ENCODE peak calls at places on chromosomes 7 and 10, in seven cellular contexts. One of them, this sample, is unnamed.

GRCh38 chr10:4283841-4284610 is 499.0 kb upstream of the KLF6 start:
- DNase-seq in body of pancreas: peak
- DNase-seq in heart left ventricle: peak
- DNase-seq in breast epithelium: peak
- DNase-seq in cardiac muscle cell: peak
- DNase-seq in colonic mucosa: no peak
- DNase-seq in AG04450: peak
- DNase-seq in this sample: no peak

GRCh38 chr7:149598721-149599308 is 101.2 kb upstream of the ZNF746 start:
- DNase-seq in body of pancreas: peak
- DNase-seq in heart left ventricle: no peak
- DNase-seq in breast epithelium: no peak
- DNase-seq in cardiac muscle cell: peak
- DNase-seq in colonic mucosa: peak
- DNase-seq in AG04450: no peak
- DNase-seq in this sample: peak

GRCh38 chr7:77907281-77907680 is 108.7 kb downstream of the PHTF2 start:
- DNase-seq in body of pancreas: no peak
- DNase-seq in heart left ventricle: no peak
- DNase-seq in breast epithelium: no peak
- DNase-seq in cardiac muscle cell: no peak
- DNase-seq in colonic mucosa: no peak
- DNase-seq in AG04450: no peak
- DNase-seq in this sample: no peak

GRCh38 chr10:132466520-132467463 is 69.8 kb downstream of the PWWP2B start:
- DNase-seq in body of pancreas: no peak
- DNase-seq in heart left ventricle: peak
- DNase-seq in breast epithelium: no peak
- DNase-seq in cardiac muscle cell: no peak
- DNase-seq in colonic mucosa: no peak
- DNase-seq in AG04450: no peak
- DNase-seq in this sample: no peak

GRCh38 chr10:614772-615582 is 74.5 kb downstream of the DIP2C start:
- DNase-seq in body of pancreas: no peak
- DNase-seq in heart left ventricle: no peak
- DNase-seq in breast epithelium: peak
- DNase-seq in cardiac muscle cell: no peak
- DNase-seq in colonic mucosa: no peak
- DNase-seq in AG04450: no peak
- DNase-seq in this sample: no peak

GRCh38 chr10:95445223-95445836 is 115.8 kb downstream of the SORBS1 start:
- DNase-seq in body of pancreas: peak
- DNase-seq in heart left ventricle: peak
- DNase-seq in breast epithelium: peak
- DNase-seq in cardiac muscle cell: no peak
- DNase-seq in colonic mucosa: peak
- DNase-seq in AG04450: peak
- DNase-seq in this sample: peak

GRCh38 chr10:126518186-126519080 is 130.2 kb upstream of the ADAM12 start:
- DNase-seq in body of pancreas: no peak
- DNase-seq in heart left ventricle: no peak
- DNase-seq in breast epithelium: no peak
- DNase-seq in cardiac muscle cell: no peak
- DNase-seq in colonic mucosa: no peak
- DNase-seq in AG04450: no peak
- DNase-seq in this sample: no peak

GRCh38 chr7:105678811-105679495 is 97.7 kb upstream of the EFCAB10 start:
- DNase-seq in body of pancreas: peak
- DNase-seq in heart left ventricle: peak
- DNase-seq in breast epithelium: peak
- DNase-seq in cardiac muscle cell: no peak
- DNase-seq in colonic mucosa: peak
- DNase-seq in AG04450: no peak
- DNase-seq in this sample: peak

GRCh38 chr7:145293120-145293792 is 457.4 kb upstream of the TPK1 start:
- DNase-seq in body of pancreas: no peak
- DNase-seq in heart left ventricle: no peak
- DNase-seq in breast epithelium: no peak
- DNase-seq in cardiac muscle cell: no peak
- DNase-seq in colonic mucosa: no peak
- DNase-seq in AG04450: no peak
- DNase-seq in this sample: no peak

GRCh38 chr7:16697507-16698199 is 51.7 kb downstream of the BZW2 start:
- DNase-seq in body of pancreas: no peak
- DNase-seq in heart left ventricle: no peak
- DNase-seq in breast epithelium: no peak
- DNase-seq in cardiac muscle cell: no peak
- DNase-seq in colonic mucosa: no peak
- DNase-seq in AG04450: no peak
- DNase-seq in this sample: no peak

GRCh38 chr7:21640150-21640549 is 97.3 kb downstream of the DNAH11 start:
- DNase-seq in body of pancreas: no peak
- DNase-seq in heart left ventricle: no peak
- DNase-seq in breast epithelium: no peak
- DNase-seq in cardiac muscle cell: no peak
- DNase-seq in colonic mucosa: no peak
- DNase-seq in AG04450: no peak
- DNase-seq in this sample: no peak

GRCh38 chr7:55028011-55028410 is 9.2 kb downstream of the EGFR start:
- DNase-seq in body of pancreas: no peak
- DNase-seq in heart left ventricle: no peak
- DNase-seq in breast epithelium: no peak
- DNase-seq in cardiac muscle cell: no peak
- DNase-seq in colonic mucosa: no peak
- DNase-seq in AG04450: no peak
- DNase-seq in this sample: no peak

GRCh38 chr7:55022618-55022985 is 3.8 kb downstream of the EGFR start:
- DNase-seq in body of pancreas: no peak
- DNase-seq in heart left ventricle: no peak
- DNase-seq in breast epithelium: no peak
- DNase-seq in cardiac muscle cell: no peak
- DNase-seq in colonic mucosa: no peak
- DNase-seq in AG04450: no peak
- DNase-seq in this sample: no peak

GRCh38 chr7:55026867-55027490 is 8.2 kb downstream of the EGFR start:
- DNase-seq in body of pancreas: no peak
- DNase-seq in heart left ventricle: no peak
- DNase-seq in breast epithelium: no peak
- DNase-seq in cardiac muscle cell: no peak
- DNase-seq in colonic mucosa: no peak
- DNase-seq in AG04450: no peak
- DNase-seq in this sample: no peak

GRCh38 chr7:55024776-55025175 is 6.0 kb downstream of the EGFR start:
- DNase-seq in body of pancreas: no peak
- DNase-seq in heart left ventricle: no peak
- DNase-seq in breast epithelium: no peak
- DNase-seq in cardiac muscle cell: no peak
- DNase-seq in colonic mucosa: no peak
- DNase-seq in AG04450: no peak
- DNase-seq in this sample: no peak

DNA sequence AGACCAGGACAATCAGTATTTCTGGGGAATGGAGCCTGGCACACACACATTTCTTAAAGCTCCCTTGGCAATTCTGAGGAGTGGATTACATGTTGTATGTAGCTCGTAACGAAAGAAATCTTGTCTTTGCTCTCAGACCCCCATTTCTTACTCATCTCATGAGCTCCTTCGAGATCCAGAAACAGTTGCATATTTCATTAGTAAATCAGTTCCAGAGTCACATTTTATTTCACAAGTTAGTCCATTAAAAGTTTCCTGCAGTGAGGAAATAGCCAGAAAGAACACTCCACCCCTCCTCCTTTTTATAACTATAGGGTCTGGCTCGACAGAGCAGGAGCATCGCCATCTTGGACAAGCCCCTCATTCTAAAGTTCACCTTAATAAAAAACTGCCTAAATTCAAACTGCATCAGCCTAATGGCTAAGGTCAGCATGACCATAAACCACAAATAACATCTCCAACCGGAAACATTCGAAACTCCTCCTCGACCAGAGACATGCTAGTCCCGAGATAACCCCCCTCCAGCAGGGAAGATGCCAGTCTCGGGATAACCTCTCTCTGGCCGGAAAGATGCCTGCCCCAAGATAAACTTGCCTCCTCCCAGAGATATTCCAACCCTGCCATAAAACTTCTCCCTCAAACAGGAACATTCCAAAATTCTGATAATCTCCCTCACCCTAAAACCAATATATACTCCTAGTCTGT is 7.4 kb downstream of the EGFR start:
- DNase-seq in body of pancreas: no peak
- DNase-seq in heart left ventricle: no peak
- DNase-seq in breast epithelium: no peak
- DNase-seq in cardiac muscle cell: no peak
- DNase-seq in colonic mucosa: no peak
- DNase-seq in AG04450: no peak
- DNase-seq in this sample: no peak
- H3K27ac ChIP-seq in body of pancreas: no peak
- H3K27ac ChIP-seq in heart left ventricle: no peak
- H3K27ac ChIP-seq in breast epithelium: peak
- H3K27ac ChIP-seq in cardiac muscle cell: no peak
- H3K27ac ChIP-seq in colonic mucosa: no peak
- H3K27ac ChIP-seq in AG04450: no peak
- H3K27ac ChIP-seq in this sample: no peak

GRCh38 chr10:121841862-121842261 is 86.0 kb downstream of the ATE1 start:
- DNase-seq in body of pancreas: no peak
- DNase-seq in heart left ventricle: no peak
- DNase-seq in breast epithelium: no peak
- DNase-seq in cardiac muscle cell: no peak
- DNase-seq in colonic mucosa: no peak
- DNase-seq in AG04450: no peak
- DNase-seq in this sample: no peak

GRCh38 chr10:121835376-121835775 is 92.5 kb downstream of the ATE1 start:
- DNase-seq in body of pancreas: no peak
- DNase-seq in heart left ventricle: no peak
- DNase-seq in breast epithelium: no peak
- DNase-seq in cardiac muscle cell: no peak
- DNase-seq in colonic mucosa: no peak
- DNase-seq in AG04450: no peak
- DNase-seq in this sample: no peak

GRCh38 chr10:121838149-121838548 is 89.7 kb downstream of the ATE1 start:
- DNase-seq in body of pancreas: peak
- DNase-seq in heart left ventricle: no peak
- DNase-seq in breast epithelium: no peak
- DNase-seq in cardiac muscle cell: no peak
- DNase-seq in colonic mucosa: no peak
- DNase-seq in AG04450: no peak
- DNase-seq in this sample: no peak

GRCh38 chr10:121843379-121843778 is 84.5 kb downstream of the ATE1 start:
- DNase-seq in body of pancreas: no peak
- DNase-seq in heart left ventricle: no peak
- DNase-seq in breast epithelium: no peak
- DNase-seq in cardiac muscle cell: no peak
- DNase-seq in colonic mucosa: no peak
- DNase-seq in AG04450: no peak
- DNase-seq in this sample: peak

GRCh38 chr10:121838931-121839330 is 88.9 kb downstream of the ATE1 start:
- DNase-seq in body of pancreas: no peak
- DNase-seq in heart left ventricle: no peak
- DNase-seq in breast epithelium: no peak
- DNase-seq in cardiac muscle cell: no peak
- DNase-seq in colonic mucosa: no peak
- DNase-seq in AG04450: no peak
- DNase-seq in this sample: no peak
- H3K27ac ChIP-seq in body of pancreas: no peak
- H3K27ac ChIP-seq in heart left ventricle: no peak
- H3K27ac ChIP-seq in breast epithelium: no peak
- H3K27ac ChIP-seq in cardiac muscle cell: no peak
- H3K27ac ChIP-seq in colonic mucosa: no peak
- H3K27ac ChIP-seq in AG04450: no peak
- H3K27ac ChIP-seq in this sample: no peak

GRCh38 chr7:28530175-28531142 is 118.1 kb downstream of the CREB5 start:
- DNase-seq in body of pancreas: no peak
- DNase-seq in heart left ventricle: peak
- DNase-seq in breast epithelium: no peak
- DNase-seq in cardiac muscle cell: peak
- DNase-seq in colonic mucosa: no peak
- DNase-seq in AG04450: no peak
- DNase-seq in this sample: no peak

GRCh38 chr7:28528899-28529298 is 116.6 kb downstream of the CREB5 start:
- DNase-seq in body of pancreas: no peak
- DNase-seq in heart left ventricle: no peak
- DNase-seq in breast epithelium: no peak
- DNase-seq in cardiac muscle cell: no peak
- DNase-seq in colonic mucosa: no peak
- DNase-seq in AG04450: no peak
- DNase-seq in this sample: no peak

GRCh38 chr7:28533731-28534531 is 121.6 kb downstream of the CREB5 start:
- DNase-seq in body of pancreas: peak
- DNase-seq in heart left ventricle: no peak
- DNase-seq in breast epithelium: peak
- DNase-seq in cardiac muscle cell: no peak
- DNase-seq in colonic mucosa: peak
- DNase-seq in AG04450: no peak
- DNase-seq in this sample: no peak

GRCh38 chr7:28533267-28533666 is 120.9 kb downstream of the CREB5 start:
- DNase-seq in body of pancreas: no peak
- DNase-seq in heart left ventricle: no peak
- DNase-seq in breast epithelium: no peak
- DNase-seq in cardiac muscle cell: no peak
- DNase-seq in colonic mucosa: no peak
- DNase-seq in AG04450: no peak
- DNase-seq in this sample: no peak

DNA sequence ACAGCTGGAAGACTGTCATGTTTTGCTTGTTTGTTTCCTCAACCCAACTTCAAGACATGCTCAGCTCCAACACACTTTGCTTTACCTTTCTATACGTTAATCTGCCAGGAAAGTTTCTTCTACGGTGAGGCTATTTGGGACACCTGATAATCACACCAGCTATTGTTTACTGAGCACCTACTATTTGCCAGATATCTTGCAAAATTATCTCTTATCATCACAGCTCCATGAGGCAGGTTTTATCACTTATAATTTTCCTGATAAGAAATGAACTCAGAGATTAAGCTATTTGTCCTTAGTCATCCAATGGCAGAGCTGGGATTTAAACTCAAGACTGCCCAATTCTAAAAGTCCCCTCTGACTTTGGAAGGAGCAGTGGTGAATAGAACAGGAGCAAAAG is 117.4 kb downstream of the CREB5 start:
- DNase-seq in body of pancreas: no peak
- DNase-seq in heart left ventricle: no peak
- DNase-seq in breast epithelium: no peak
- DNase-seq in cardiac muscle cell: no peak
- DNase-seq in colonic mucosa: no peak
- DNase-seq in AG04450: no peak
- DNase-seq in this sample: no peak
- H3K27ac ChIP-seq in body of pancreas: no peak
- H3K27ac ChIP-seq in heart left ventricle: peak
- H3K27ac ChIP-seq in breast epithelium: peak
- H3K27ac ChIP-seq in cardiac muscle cell: no peak
- H3K27ac ChIP-seq in colonic mucosa: no peak
- H3K27ac ChIP-seq in AG04450: no peak
- H3K27ac ChIP-seq in this sample: no peak

DNA sequence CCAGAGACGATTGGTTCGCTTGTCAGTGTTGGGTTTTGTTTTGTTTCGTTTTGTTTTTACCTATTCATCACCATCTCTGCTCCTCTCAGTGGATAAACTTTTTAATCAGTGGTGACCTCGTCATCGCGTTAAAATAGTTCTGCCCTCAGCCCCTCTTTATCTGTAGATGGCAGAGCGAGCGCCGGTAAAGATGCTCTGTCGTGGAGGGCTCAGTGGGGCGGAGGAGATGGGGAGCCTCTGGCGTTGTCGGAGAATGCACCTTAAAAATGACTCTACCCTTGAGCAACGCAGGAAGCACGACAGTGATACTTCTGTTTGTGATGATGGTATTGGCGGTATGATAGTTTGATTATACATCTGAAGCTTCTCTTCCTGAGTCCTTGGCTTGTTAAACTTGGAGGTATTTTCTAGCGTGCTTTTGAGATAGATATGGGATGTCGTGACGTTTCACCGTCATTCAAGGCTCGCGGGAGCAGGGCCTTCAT is 554 bp downstream of the CSGALNACT2 start:
- DNase-seq in body of pancreas: no peak
- DNase-seq in heart left ventricle: no peak
- DNase-seq in breast epithelium: no peak
- DNase-seq in cardiac muscle cell: peak
- DNase-seq in colonic mucosa: no peak
- DNase-seq in AG04450: no peak
- DNase-seq in this sample: peak
- H3K27ac ChIP-seq in body of pancreas: peak
- H3K27ac ChIP-seq in heart left ventricle: peak
- H3K27ac ChIP-seq in breast epithelium: peak
- H3K27ac ChIP-seq in cardiac muscle cell: peak
- H3K27ac ChIP-seq in colonic mucosa: peak
- H3K27ac ChIP-seq in AG04450: peak
- H3K27ac ChIP-seq in this sample: peak

This sample was measured in small intestine.